ENCODE peak calls at places on chromosome 6, in six cellular contexts. One of them, this sample, is unnamed.

GRCh38 chr6:148221580-148221979 is 121.1 kb upstream of the SASH1 start:
- DNase-seq in GM20000: no peak
- DNase-seq in SW480: no peak
- DNase-seq in HFF-Myc: no peak
- DNase-seq in CD8-positive, alpha-beta memory T cell: no peak
- DNase-seq in CD8-positive, alpha-beta T cell: no peak
- DNase-seq in this sample: no peak

GRCh38 chr6:474454-475185 is 83.1 kb downstream of the IRF4 start:
- DNase-seq in GM20000: peak
- DNase-seq in SW480: no peak
- DNase-seq in HFF-Myc: no peak
- DNase-seq in CD8-positive, alpha-beta memory T cell: peak
- DNase-seq in CD8-positive, alpha-beta T cell: peak
- DNase-seq in this sample: no peak

GRCh38 chr6:26025894-26026832 is 61.1 kb upstream of the HFE start:
- DNase-seq in GM20000: peak
- DNase-seq in SW480: peak
- DNase-seq in HFF-Myc: peak
- DNase-seq in CD8-positive, alpha-beta memory T cell: peak
- DNase-seq in CD8-positive, alpha-beta T cell: peak
- DNase-seq in this sample: no peak

GRCh38 chr6:154962751-154963150 is 32.4 kb upstream of the TIAM2 start:
- DNase-seq in GM20000: no peak
- DNase-seq in SW480: no peak
- DNase-seq in HFF-Myc: peak
- DNase-seq in CD8-positive, alpha-beta memory T cell: no peak
- DNase-seq in CD8-positive, alpha-beta T cell: no peak
- DNase-seq in this sample: no peak

GRCh38 chr6:85756982-85757381 is 114.3 kb upstream of the SYNCRIP start:
- DNase-seq in GM20000: no peak
- DNase-seq in SW480: peak
- DNase-seq in HFF-Myc: peak
- DNase-seq in CD8-positive, alpha-beta memory T cell: no peak
- DNase-seq in CD8-positive, alpha-beta T cell: no peak
- DNase-seq in this sample: no peak

GRCh38 chr6:137998461-137999019 is 108.7 kb downstream of the PERP start:
- DNase-seq in GM20000: no peak
- DNase-seq in SW480: no peak
- DNase-seq in HFF-Myc: no peak
- DNase-seq in CD8-positive, alpha-beta memory T cell: no peak
- DNase-seq in CD8-positive, alpha-beta T cell: no peak
- DNase-seq in this sample: no peak

GRCh38 chr6:151916680-151917164 is 109.2 kb downstream of the ESR1 start:
- DNase-seq in GM20000: no peak
- DNase-seq in SW480: no peak
- DNase-seq in HFF-Myc: peak
- DNase-seq in CD8-positive, alpha-beta memory T cell: no peak
- DNase-seq in CD8-positive, alpha-beta T cell: no peak
- DNase-seq in this sample: peak

GRCh38 chr6:90468080-90468479 is 118.8 kb downstream of the MAP3K7 start:
- DNase-seq in GM20000: no peak
- DNase-seq in SW480: no peak
- DNase-seq in HFF-Myc: no peak
- DNase-seq in CD8-positive, alpha-beta memory T cell: no peak
- DNase-seq in CD8-positive, alpha-beta T cell: no peak
- DNase-seq in this sample: no peak

GRCh38 chr6:165321555-165322145 is 12.2 kb upstream of the C6orf118 start:
- DNase-seq in GM20000: no peak
- DNase-seq in SW480: no peak
- DNase-seq in HFF-Myc: no peak
- DNase-seq in CD8-positive, alpha-beta memory T cell: no peak
- DNase-seq in CD8-positive, alpha-beta T cell: no peak
- DNase-seq in this sample: no peak

GRCh38 chr6:158854214-158855101 is 35.3 kb upstream of the EZR start:
- DNase-seq in GM20000: no peak
- DNase-seq in SW480: peak
- DNase-seq in HFF-Myc: no peak
- DNase-seq in CD8-positive, alpha-beta memory T cell: peak
- DNase-seq in CD8-positive, alpha-beta T cell: no peak
- DNase-seq in this sample: no peak

GRCh38 chr6:41936073-41936837 is 5.4 kb downstream of the CCND3 start:
- DNase-seq in GM20000: peak
- DNase-seq in SW480: peak
- DNase-seq in HFF-Myc: peak
- DNase-seq in CD8-positive, alpha-beta memory T cell: peak
- DNase-seq in CD8-positive, alpha-beta T cell: peak
- DNase-seq in this sample: no peak